ENCODE peak calls at places on chromosomes 5 and 9, in four cellular contexts. M is cardiac fibroblast, A is WTC11, C is psoas muscle. I is an unnamed sample.

GRCh38 chr9:77472646-77473045 is 175.5 kb downstream of the GNA14 start:
- DNase-seq in A (no peak), C (no peak), M (peak), I (no peak)

GRCh38 chr5:26415987-26416386 is 622.4 kb downstream of the CDH9 start:
- DNase-seq in M (no peak), C (no peak), A (no peak), I (no peak)

GRCh38 chr5:116947691-116948528 is 373.3 kb upstream of the SEMA6A start:
- DNase-seq in C (peak), A (peak), M (peak), I (peak)

GRCh38 chr9:137694962-137695875 is 76.4 kb downstream of the EHMT1 start:
- DNase-seq in M (peak), A (peak), C (peak), I (peak)

GRCh38 chr9:91312717-91313325 is 48.9 kb downstream of the AUH start:
- DNase-seq in A (no peak), M (no peak), C (no peak), I (no peak)

GRCh38 chr5:84255318-84255717 is 129.4 kb downstream of the EDIL3 start:
- DNase-seq in C (no peak), A (no peak), M (peak), I (no peak)

GRCh38 chr5:92554447-92555085 is 1026.5 kb downstream of the NR2F1-AS1 start:
- DNase-seq in C (no peak), M (no peak), A (no peak), I (no peak)

GRCh38 chr9:133597316-133597957 is 11.8 kb downstream of the FAM163B start:
- DNase-seq in A (no peak), M (peak), C (no peak), I (no peak)

GRCh38 chr9:971901-972511 is 4.4 kb upstream of the DMRT3 start:
- DNase-seq in A (peak), C (peak), M (no peak), I (peak)

GRCh38 chr5:87277279-87277835 is 9.7 kb downstream of the RASA1 start:
- DNase-seq in C (no peak), M (peak), A (no peak), I (no peak)

GRCh38 chr9:72577212-72577753 is 55.9 kb downstream of the TMC1 start:
- DNase-seq in A (no peak), C (no peak), M (peak), I (no peak)

GRCh38 chr5:107439832-107440231 is 230.9 kb downstream of the EFNA5 start:
- DNase-seq in M (no peak), A (no peak), C (no peak), I (no peak)

GRCh38 chr5:127089206-127089605 is 15.9 kb upstream of the C5orf63 start:
- DNase-seq in A (no peak), C (no peak), M (no peak), I (no peak)

GRCh38 chr5:76601470-76601869 is 21.7 kb downstream of the F2RL2 start:
- DNase-seq in A (no peak), C (no peak), M (peak), I (no peak)

GRCh38 chr9:35756275-35756742 is 2.2 kb upstream of the MSMP start:
- DNase-seq in C (peak), A (peak), M (peak), I (peak)

GRCh38 chr9:86176468-86176867 is 77.1 kb upstream of the GOLM1 start:
- DNase-seq in C (no peak), A (no peak), M (no peak), I (no peak)

GRCh38 chr5:50965621-50966362 is 299.4 kb downstream of the PARP8 start:
- DNase-seq in A (peak), M (no peak), C (no peak), I (peak)

GRCh38 chr5:140855772-140856674 is at the start of gene PCDHA10:
- DNase-seq in C (no peak), M (peak), A (peak), I (no peak)

GRCh38 chr5:142888469-142889085 is 118.4 kb downstream of the ARHGAP26 start:
- DNase-seq in A (no peak), C (no peak), M (peak), I (peak)

GRCh38 chr9:96574931-96575351 is 44.7 kb downstream of the CDC14B start:
- DNase-seq in C (no peak), M (no peak), A (no peak), I (no peak)

DNA sequence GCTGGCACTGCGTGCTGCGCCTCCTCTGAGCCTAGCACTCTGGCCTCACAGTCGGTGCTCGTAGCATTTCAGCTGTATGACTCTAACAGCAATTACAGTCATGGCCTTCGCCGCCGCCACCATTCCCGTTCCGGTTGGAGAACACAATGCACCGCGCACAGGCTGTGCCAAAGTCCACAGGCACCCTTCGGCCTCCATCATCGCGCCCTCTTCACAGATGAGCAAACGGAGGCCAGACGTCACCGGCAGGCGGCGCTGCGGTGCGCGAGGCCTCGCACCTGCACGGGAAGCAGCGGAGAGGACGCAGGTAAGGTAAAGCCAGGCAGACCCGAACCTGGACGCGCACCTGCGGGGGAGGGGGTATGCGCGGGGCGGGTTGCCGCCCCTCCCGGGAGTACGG is 128.9 kb downstream of the BARX1 start:
- DNase-seq in C (no peak), A (peak), M (no peak), I (no peak)
- TF ChIP-seq CTCF in C (peak), A (peak), M (peak), I (peak)

DNA sequence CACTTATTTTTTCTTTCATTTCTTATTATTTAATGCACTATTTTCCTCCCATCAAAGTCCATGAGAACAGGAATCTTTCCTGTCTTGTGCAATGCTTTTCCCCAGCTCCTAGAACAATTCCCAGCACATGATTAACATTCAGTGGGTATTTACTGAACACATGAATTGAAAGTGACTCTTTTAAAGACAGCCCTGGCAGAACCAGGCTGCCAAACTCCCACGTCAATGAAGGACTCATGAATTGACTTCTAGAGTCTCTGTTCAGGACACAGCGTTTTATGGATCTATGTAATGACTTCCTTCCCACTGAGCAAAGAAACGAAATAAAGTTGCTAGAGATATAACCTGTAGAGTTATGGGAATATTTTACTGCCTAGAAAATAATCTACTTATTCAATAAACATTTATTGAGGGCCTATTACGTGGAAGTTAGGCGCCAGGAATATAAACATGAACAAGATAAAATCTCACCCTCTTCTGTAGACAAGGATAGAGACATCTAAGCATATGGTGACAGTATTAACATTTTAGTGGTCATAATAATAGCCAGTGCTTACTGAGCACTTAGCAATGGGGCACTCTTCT is 485.9 kb upstream of the KLF4 start:
- DNase-seq in C (no peak), A (no peak), M (no peak), I (no peak)
- TF ChIP-seq CTCF in C (no peak), A (no peak), M (no peak), I (no peak)

GRCh38 chr5:175447571-175447970 is 3.6 kb upstream of the DRD1 start:
- DNase-seq in A (no peak), C (no peak), M (no peak), I (no peak)

GRCh38 chr5:175443514-175444059 is 395 bp downstream of the DRD1 start:
- DNase-seq in M (peak), A (peak), C (no peak), I (no peak)

GRCh38 chr5:175444060-175444904 is at the start of gene DRD1:
- DNase-seq in M (peak), A (peak), C (peak), I (peak)

GRCh38 chr5:175448276-175448675 is 4.3 kb upstream of the DRD1 start:
- DNase-seq in C (no peak), M (no peak), A (no peak), I (no peak)

DNA sequence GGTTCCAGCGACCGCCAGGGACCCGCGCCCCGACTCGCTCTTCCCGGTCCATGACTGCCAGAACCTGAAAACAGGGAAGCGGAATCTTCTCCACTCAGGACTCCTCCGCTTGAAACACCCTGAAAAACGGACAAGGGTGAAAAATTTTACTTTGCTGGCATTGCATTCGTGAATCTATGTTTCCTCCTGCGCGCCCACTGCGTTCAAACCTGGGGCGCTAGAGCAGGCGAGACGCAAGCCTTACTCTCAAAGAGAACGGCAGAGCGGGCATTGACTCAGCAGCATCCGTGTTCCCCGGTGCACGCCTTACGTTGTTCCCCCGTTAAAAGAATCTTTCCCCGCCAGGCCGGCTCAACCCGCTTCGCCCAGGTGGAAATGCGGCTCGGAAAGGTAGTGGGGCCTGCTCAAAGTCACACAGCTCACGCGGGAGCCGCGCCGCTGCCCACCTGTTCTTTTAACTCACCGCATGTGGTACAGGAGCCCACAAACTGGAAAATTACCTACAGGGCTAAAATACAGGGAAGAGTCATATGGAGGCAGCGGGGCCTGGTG is 999 bp upstream of the DRD1 start:
- DNase-seq in M (no peak), C (no peak), A (peak), I (no peak)
- TF ChIP-seq CTCF in M (no peak), C (no peak), A (no peak), I (no peak)

GRCh38 chr9:127398715-127399400 is 1.9 kb downstream of the SLC2A8 start:
- DNase-seq in M (no peak), C (no peak), A (no peak), I (no peak)

GRCh38 chr9:127396808-127397721 is at the start of gene SLC2A8:
- DNase-seq in M (peak), C (peak), A (peak), I (peak)

GRCh38 chr9:127396253-127396807 is 639 bp upstream of the SLC2A8 start:
- DNase-seq in A (no peak), C (no peak), M (no peak), I (no peak)

GRCh38 chr9:127399736-127400269 is 2.8 kb downstream of the SLC2A8 start:
- DNase-seq in M (no peak), A (no peak), C (no peak), I (no peak)

GRCh38 chr9:127397722-127398647 is 1.0 kb downstream of the SLC2A8 start:
- DNase-seq in A (peak), M (peak), C (peak), I (peak)
- TF ChIP-seq CTCF in A (no peak), M (peak), C (peak), I (peak)

GRCh38 chr9:4048441-4048840 is 251.4 kb downstream of the GLIS3 start:
- DNase-seq in A (no peak), C (no peak), M (peak), I (no peak)
- TF ChIP-seq CTCF in A (no peak), C (no peak), M (peak), I (peak)

DNA sequence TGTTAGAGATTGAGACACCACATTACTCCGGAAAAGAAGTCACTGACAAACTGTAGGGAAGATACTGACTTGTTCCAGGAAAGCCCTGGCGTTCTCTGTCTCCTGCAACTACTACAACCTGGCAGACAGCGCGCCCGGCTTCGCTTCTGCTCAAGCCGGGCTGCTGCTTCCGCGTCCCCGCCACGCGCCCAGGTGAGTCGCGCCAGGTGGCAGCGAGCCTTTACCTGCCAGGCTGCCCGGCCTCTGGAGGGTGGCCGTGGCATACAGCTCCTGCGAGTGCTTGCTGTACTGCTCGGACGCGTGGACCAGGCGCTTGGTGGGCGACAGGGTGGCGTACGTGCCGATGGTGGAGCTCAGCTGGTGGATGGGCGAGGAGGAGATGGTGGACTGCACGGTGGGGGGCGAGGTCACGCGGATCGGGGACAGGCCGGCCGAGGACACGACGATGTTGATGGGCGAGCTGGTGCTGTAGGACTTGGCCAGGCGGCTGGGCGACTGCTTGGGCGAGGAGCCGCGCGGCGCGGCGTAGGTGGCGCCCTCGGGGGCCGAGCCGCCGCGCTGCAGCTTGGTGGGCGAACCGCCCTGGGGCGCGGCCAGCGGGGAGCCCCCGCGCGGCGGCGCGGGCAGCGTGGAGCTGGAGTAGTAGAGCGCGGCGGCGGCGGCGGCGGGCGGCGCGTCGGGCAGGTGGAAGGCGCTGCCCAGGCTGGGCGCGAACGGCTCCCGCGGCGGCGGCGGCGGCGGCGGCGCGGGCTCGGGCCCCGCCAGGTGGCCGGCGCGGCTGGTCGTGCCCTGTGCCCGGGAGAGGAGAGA is 519.6 kb downstream of the CTNND2 start:
- DNase-seq in M (no peak), A (peak), C (no peak), I (peak)
- TF ChIP-seq CTCF in M (no peak), A (no peak), C (no peak), I (peak)

GRCh38 chr5:1882337-1883119 is at the start of gene IRX4:
- DNase-seq in M (peak), A (peak), C (no peak), I (no peak)

GRCh38 chr5:1881731-1882336 is 891 bp downstream of the IRX4 start:
- DNase-seq in A (peak), C (no peak), M (no peak), I (no peak)

GRCh38 chr5:1884638-1885475 is 2.1 kb upstream of the IRX4 start:
- DNase-seq in M (no peak), C (no peak), A (no peak), I (no peak)

GRCh38 chr5:1883925-1884637 is 1.4 kb upstream of the IRX4 start:
- DNase-seq in C (no peak), M (no peak), A (no peak), I (no peak)

DNA sequence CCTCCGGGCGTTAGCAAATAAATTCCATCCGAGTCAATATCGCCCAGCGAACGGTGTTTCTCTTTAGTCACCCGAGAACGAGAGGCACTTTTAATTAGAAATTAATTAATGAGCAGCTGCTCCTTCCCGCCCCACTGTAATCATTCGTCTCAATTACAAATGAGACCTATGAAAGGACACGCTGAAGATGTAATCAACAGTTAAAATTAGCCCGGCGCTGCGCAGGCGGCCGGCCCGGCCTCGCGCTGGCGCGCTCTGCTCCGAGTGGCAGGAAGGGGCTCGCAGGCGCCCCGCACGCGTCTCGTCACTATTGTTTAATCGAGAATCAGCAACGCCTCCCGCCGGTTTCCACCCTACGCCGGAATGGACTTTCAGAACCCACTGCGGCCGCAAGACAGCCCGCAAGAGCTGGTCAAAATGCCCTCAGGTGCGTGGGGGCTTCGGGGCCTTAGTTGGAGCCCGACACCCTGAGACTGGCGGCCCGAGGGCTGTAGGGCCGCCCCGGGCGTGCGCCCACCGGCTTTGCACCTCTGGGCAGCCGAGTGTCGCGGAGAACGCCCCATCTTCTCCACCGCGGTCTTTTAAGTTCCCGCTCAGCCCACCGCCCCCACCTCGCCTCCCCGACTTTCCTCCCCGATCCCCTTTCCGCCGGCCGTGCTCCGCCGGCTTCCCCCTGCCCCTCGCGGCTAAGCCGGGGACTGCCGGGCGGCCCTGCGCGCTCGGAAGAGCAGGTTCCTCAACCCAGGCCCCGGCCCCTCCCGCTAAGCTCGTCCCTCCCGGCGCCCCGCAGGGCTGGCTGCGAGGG is 597 bp upstream of the IRX4 start:
- DNase-seq in C (no peak), A (peak), M (no peak), I (no peak)
- TF ChIP-seq CTCF in C (no peak), A (peak), M (no peak), I (peak)

GRCh38 chr5:82178378-82178777 is 99.8 kb downstream of the RPS23 start:
- DNase-seq in M (no peak), A (no peak), C (no peak), I (no peak)
- TF ChIP-seq CTCF in M (no peak), A (no peak), C (no peak), I (no peak)

I was measured in neural crest cell.